ENCODE peak calls at places on chromosomes 2 and 18, in six cellular contexts. One of them, this sample, is unnamed.

GRCh38 chr2:225748606-225749005 is 349.1 kb downstream of the NYAP2 start:
- DNase-seq in AG04450: no peak
- DNase-seq in BJ: no peak
- DNase-seq in adrenal gland: no peak
- DNase-seq in endothelial cell of umbilical vein: no peak
- DNase-seq in left ventricle myocardium inferior: no peak
- DNase-seq in this sample: no peak

GRCh38 chr18:49368161-49368875 is 92.1 kb downstream of the DYM start:
- DNase-seq in AG04450: no peak
- DNase-seq in BJ: no peak
- DNase-seq in adrenal gland: no peak
- DNase-seq in endothelial cell of umbilical vein: no peak
- DNase-seq in left ventricle myocardium inferior: no peak
- DNase-seq in this sample: no peak

GRCh38 chr2:227462463-227462951 is 9.4 kb upstream of the AGFG1 start:
- DNase-seq in AG04450: no peak
- DNase-seq in BJ: no peak
- DNase-seq in adrenal gland: no peak
- DNase-seq in endothelial cell of umbilical vein: no peak
- DNase-seq in left ventricle myocardium inferior: no peak
- DNase-seq in this sample: peak; percentile 12

GRCh38 chr2:63226297-63226696 is 175.7 kb downstream of the OTX1 start:
- DNase-seq in AG04450: no peak
- DNase-seq in BJ: no peak
- DNase-seq in adrenal gland: no peak
- DNase-seq in endothelial cell of umbilical vein: no peak
- DNase-seq in left ventricle myocardium inferior: no peak
- DNase-seq in this sample: no peak

GRCh38 chr2:99374747-99375146 is 37.6 kb downstream of the EIF5B start:
- DNase-seq in AG04450: no peak
- DNase-seq in BJ: no peak
- DNase-seq in adrenal gland: no peak
- DNase-seq in endothelial cell of umbilical vein: no peak
- DNase-seq in left ventricle myocardium inferior: no peak
- DNase-seq in this sample: no peak

GRCh38 chr2:171688129-171688465 is 828 bp downstream of the DYNC1I2 start:
- DNase-seq in AG04450: no peak
- DNase-seq in BJ: no peak
- DNase-seq in adrenal gland: no peak
- DNase-seq in endothelial cell of umbilical vein: no peak
- DNase-seq in left ventricle myocardium inferior: no peak
- DNase-seq in this sample: peak; percentile 42

GRCh38 chr2:73984922-73985317 is 210 bp downstream of the TET3 start:
- DNase-seq in AG04450: no peak
- DNase-seq in BJ: no peak
- DNase-seq in adrenal gland: no peak
- DNase-seq in endothelial cell of umbilical vein: no peak
- DNase-seq in left ventricle myocardium inferior: peak; percentile 58
- DNase-seq in this sample: no peak

GRCh38 chr18:49250819-49251388 is 209.5 kb downstream of the DYM start:
- DNase-seq in AG04450: no peak
- DNase-seq in BJ: no peak
- DNase-seq in adrenal gland: no peak
- DNase-seq in endothelial cell of umbilical vein: peak; percentile 47
- DNase-seq in left ventricle myocardium inferior: no peak
- DNase-seq in this sample: peak; percentile 32

GRCh38 chr2:106638043-106638442 is 150.9 kb downstream of the CD8B2 start:
- DNase-seq in AG04450: no peak
- DNase-seq in BJ: no peak
- DNase-seq in adrenal gland: no peak
- DNase-seq in endothelial cell of umbilical vein: no peak
- DNase-seq in left ventricle myocardium inferior: no peak
- DNase-seq in this sample: peak; percentile 35

GRCh38 chr2:239661334-239662312 is 260.8 kb upstream of the HDAC4 start:
- DNase-seq in AG04450: no peak
- DNase-seq in BJ: no peak
- DNase-seq in adrenal gland: peak; percentile 23
- DNase-seq in endothelial cell of umbilical vein: no peak
- DNase-seq in left ventricle myocardium inferior: no peak
- DNase-seq in this sample: no peak

GRCh38 chr2:205700331-205701132 is 18.2 kb downstream of the NRP2 start:
- DNase-seq in AG04450: no peak
- DNase-seq in BJ: no peak
- DNase-seq in adrenal gland: peak; percentile 91
- DNase-seq in endothelial cell of umbilical vein: peak; percentile 80
- DNase-seq in left ventricle myocardium inferior: no peak
- DNase-seq in this sample: peak; percentile 93

GRCh38 chr2:108967757-108968156 is 21.3 kb downstream of the EDAR start:
- DNase-seq in AG04450: no peak
- DNase-seq in BJ: no peak
- DNase-seq in adrenal gland: no peak
- DNase-seq in endothelial cell of umbilical vein: no peak
- DNase-seq in left ventricle myocardium inferior: no peak
- DNase-seq in this sample: no peak

GRCh38 chr2:6826081-6826913 is 39.4 kb downstream of the CMPK2 start:
- DNase-seq in AG04450: no peak
- DNase-seq in BJ: peak; percentile 10
- DNase-seq in adrenal gland: peak; percentile 60
- DNase-seq in endothelial cell of umbilical vein: peak; percentile 60
- DNase-seq in left ventricle myocardium inferior: no peak
- DNase-seq in this sample: peak; percentile 54

GRCh38 chr18:45664824-45665763 is 49.8 kb downstream of the SLC14A2 start:
- DNase-seq in AG04450: no peak
- DNase-seq in BJ: no peak
- DNase-seq in adrenal gland: peak; percentile 86
- DNase-seq in endothelial cell of umbilical vein: peak; percentile 65
- DNase-seq in left ventricle myocardium inferior: no peak
- DNase-seq in this sample: peak; percentile 64

GRCh38 chr2:1405967-1406366 is 7.3 kb upstream of the TPO start:
- DNase-seq in AG04450: no peak
- DNase-seq in BJ: no peak
- DNase-seq in adrenal gland: no peak
- DNase-seq in endothelial cell of umbilical vein: no peak
- DNase-seq in left ventricle myocardium inferior: no peak
- DNase-seq in this sample: no peak

GRCh38 chr2:73253901-73254300 is 19.8 kb downstream of the CCT7 start:
- DNase-seq in AG04450: no peak
- DNase-seq in BJ: no peak
- DNase-seq in adrenal gland: peak; percentile 88
- DNase-seq in endothelial cell of umbilical vein: no peak
- DNase-seq in left ventricle myocardium inferior: no peak
- DNase-seq in this sample: no peak

GRCh38 chr2:1540481-1540880 is 127.2 kb downstream of the TPO start:
- DNase-seq in AG04450: no peak
- DNase-seq in BJ: no peak
- DNase-seq in adrenal gland: no peak
- DNase-seq in endothelial cell of umbilical vein: no peak
- DNase-seq in left ventricle myocardium inferior: no peak
- DNase-seq in this sample: no peak

GRCh38 chr2:187711122-187711521 is 156.9 kb upstream of the TFPI start:
- DNase-seq in AG04450: no peak
- DNase-seq in BJ: no peak
- DNase-seq in adrenal gland: no peak
- DNase-seq in endothelial cell of umbilical vein: no peak
- DNase-seq in left ventricle myocardium inferior: no peak
- DNase-seq in this sample: no peak

GRCh38 chr2:212728717-212729116 is 190.1 kb upstream of the ERBB4 start:
- DNase-seq in AG04450: no peak
- DNase-seq in BJ: no peak
- DNase-seq in adrenal gland: no peak
- DNase-seq in endothelial cell of umbilical vein: no peak
- DNase-seq in left ventricle myocardium inferior: no peak
- DNase-seq in this sample: no peak

GRCh38 chr2:225428360-225428759 is 28.9 kb downstream of the NYAP2 start:
- DNase-seq in AG04450: no peak
- DNase-seq in BJ: no peak
- DNase-seq in adrenal gland: no peak
- DNase-seq in endothelial cell of umbilical vein: no peak
- DNase-seq in left ventricle myocardium inferior: no peak
- DNase-seq in this sample: no peak

GRCh38 chr2:160229591-160229990 is 29.5 kb upstream of the ITGB6 start:
- DNase-seq in AG04450: no peak
- DNase-seq in BJ: no peak
- DNase-seq in adrenal gland: no peak
- DNase-seq in endothelial cell of umbilical vein: peak; percentile 84
- DNase-seq in left ventricle myocardium inferior: no peak
- DNase-seq in this sample: peak; percentile 58

GRCh38 chr2:139813340-139813739 is 1033.2 kb upstream of the NXPH2 start:
- DNase-seq in AG04450: no peak
- DNase-seq in BJ: no peak
- DNase-seq in adrenal gland: no peak
- DNase-seq in endothelial cell of umbilical vein: no peak
- DNase-seq in left ventricle myocardium inferior: no peak
- DNase-seq in this sample: no peak

GRCh38 chr18:55585586-55586521 is 2.1 kb downstream of the TCF4 start:
- DNase-seq in AG04450: no peak
- DNase-seq in BJ: no peak
- DNase-seq in adrenal gland: no peak
- DNase-seq in endothelial cell of umbilical vein: peak; percentile 49
- DNase-seq in left ventricle myocardium inferior: no peak
- DNase-seq in this sample: peak; percentile 51

GRCh38 chr18:55579471-55579870 is 8.5 kb downstream of the TCF4 start:
- DNase-seq in AG04450: no peak
- DNase-seq in BJ: no peak
- DNase-seq in adrenal gland: no peak
- DNase-seq in endothelial cell of umbilical vein: no peak
- DNase-seq in left ventricle myocardium inferior: no peak
- DNase-seq in this sample: peak; percentile 89

GRCh38 chr18:55585050-55585449 is 2.9 kb downstream of the TCF4 start:
- DNase-seq in AG04450: no peak
- DNase-seq in BJ: no peak
- DNase-seq in adrenal gland: no peak
- DNase-seq in endothelial cell of umbilical vein: peak; percentile 21
- DNase-seq in left ventricle myocardium inferior: no peak
- DNase-seq in this sample: no peak

GRCh38 chr18:55579888-55580287 is 8.1 kb downstream of the TCF4 start:
- DNase-seq in AG04450: no peak
- DNase-seq in BJ: no peak
- DNase-seq in adrenal gland: no peak
- DNase-seq in endothelial cell of umbilical vein: no peak
- DNase-seq in left ventricle myocardium inferior: no peak
- DNase-seq in this sample: peak; percentile 56

GRCh38 chr18:55582325-55582724 is 5.7 kb downstream of the TCF4 start:
- DNase-seq in AG04450: no peak
- DNase-seq in BJ: no peak
- DNase-seq in adrenal gland: no peak
- DNase-seq in endothelial cell of umbilical vein: no peak
- DNase-seq in left ventricle myocardium inferior: no peak
- DNase-seq in this sample: no peak
- H3K4me3 ChIP-seq in AG04450: no peak overlapping the region
- H3K4me3 ChIP-seq in BJ: no peak overlapping the region
- H3K4me3 ChIP-seq in adrenal gland: no peak overlapping the region
- H3K4me3 ChIP-seq in endothelial cell of umbilical vein: no peak overlapping the region
- H3K4me3 ChIP-seq in left ventricle myocardium inferior: no peak overlapping the region
- H3K4me3 ChIP-seq in this sample: no peak overlapping the region

GRCh38 chr2:154600931-154601494 is 97.5 kb upstream of the KCNJ3 start:
- DNase-seq in AG04450: no peak
- DNase-seq in BJ: no peak
- DNase-seq in adrenal gland: no peak
- DNase-seq in endothelial cell of umbilical vein: no peak
- DNase-seq in left ventricle myocardium inferior: no peak
- DNase-seq in this sample: no peak

GRCh38 chr2:154599189-154599588 is 99.3 kb upstream of the KCNJ3 start:
- DNase-seq in AG04450: no peak
- DNase-seq in BJ: no peak
- DNase-seq in adrenal gland: no peak
- DNase-seq in endothelial cell of umbilical vein: no peak
- DNase-seq in left ventricle myocardium inferior: no peak
- DNase-seq in this sample: no peak

GRCh38 chr2:154608438-154608837 is 90.1 kb upstream of the KCNJ3 start:
- DNase-seq in AG04450: no peak
- DNase-seq in BJ: no peak
- DNase-seq in adrenal gland: no peak
- DNase-seq in endothelial cell of umbilical vein: no peak
- DNase-seq in left ventricle myocardium inferior: no peak
- DNase-seq in this sample: no peak

DNA sequence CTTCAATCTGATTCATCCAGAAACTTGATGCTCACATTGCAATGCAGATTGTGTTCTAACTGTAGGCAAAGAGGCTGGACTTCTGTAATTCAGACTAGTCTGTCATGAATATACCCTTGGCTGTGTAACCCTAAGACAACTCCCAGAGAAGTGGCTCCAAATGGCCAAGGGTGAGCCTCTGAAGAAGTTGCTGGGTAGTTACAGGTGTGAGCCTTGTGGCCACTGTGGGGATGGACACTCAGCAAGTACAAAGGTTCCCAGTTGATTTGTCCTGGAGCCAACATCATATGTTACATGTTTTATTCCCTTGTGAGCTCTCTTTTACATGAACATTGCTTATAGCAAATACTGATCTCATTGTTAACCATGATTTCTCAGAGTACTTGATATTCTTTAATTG is 94.8 kb upstream of the KCNJ3 start:
- DNase-seq in AG04450: no peak
- DNase-seq in BJ: no peak
- DNase-seq in adrenal gland: no peak
- DNase-seq in endothelial cell of umbilical vein: no peak
- DNase-seq in left ventricle myocardium inferior: no peak
- DNase-seq in this sample: no peak
- TF ChIP-seq CTCF in AG04450: no peak
- TF ChIP-seq CTCF in BJ: no peak
- TF ChIP-seq CTCF in adrenal gland: no peak
- TF ChIP-seq CTCF in endothelial cell of umbilical vein: no peak
- TF ChIP-seq CTCF in left ventricle myocardium inferior: no peak
- TF ChIP-seq CTCF in this sample: no peak

GRCh38 chr2:46672752-46673151 is 193.4 kb downstream of the TMEM247 start:
- DNase-seq in AG04450: no peak
- DNase-seq in BJ: no peak
- DNase-seq in adrenal gland: no peak
- DNase-seq in endothelial cell of umbilical vein: no peak
- DNase-seq in left ventricle myocardium inferior: no peak
- DNase-seq in this sample: no peak

GRCh38 chr2:46669996-46670793 is 190.8 kb downstream of the TMEM247 start:
- DNase-seq in AG04450: no peak
- DNase-seq in BJ: peak; percentile 63
- DNase-seq in adrenal gland: no peak
- DNase-seq in endothelial cell of umbilical vein: no peak
- DNase-seq in left ventricle myocardium inferior: no peak
- DNase-seq in this sample: peak; percentile 65

GRCh38 chr2:46666044-46666662 is 186.8 kb downstream of the TMEM247 start:
- DNase-seq in AG04450: no peak
- DNase-seq in BJ: no peak
- DNase-seq in adrenal gland: peak; percentile 60
- DNase-seq in endothelial cell of umbilical vein: no peak
- DNase-seq in left ventricle myocardium inferior: peak; percentile 83
- DNase-seq in this sample: no peak

GRCh38 chr2:46667945-46668344 is 188.6 kb downstream of the TMEM247 start:
- DNase-seq in AG04450: no peak
- DNase-seq in BJ: no peak
- DNase-seq in adrenal gland: no peak
- DNase-seq in endothelial cell of umbilical vein: no peak
- DNase-seq in left ventricle myocardium inferior: no peak
- DNase-seq in this sample: no peak

GRCh38 chr2:46669016-46669415 is 189.7 kb downstream of the TMEM247 start:
- DNase-seq in AG04450: no peak
- DNase-seq in BJ: no peak
- DNase-seq in adrenal gland: no peak
- DNase-seq in endothelial cell of umbilical vein: no peak
- DNase-seq in left ventricle myocardium inferior: no peak
- DNase-seq in this sample: no peak
- H3K4me3 ChIP-seq in AG04450: no peak overlapping the region
- H3K4me3 ChIP-seq in BJ: no peak overlapping the region
- H3K4me3 ChIP-seq in adrenal gland: no peak overlapping the region
- H3K4me3 ChIP-seq in endothelial cell of umbilical vein: no peak overlapping the region
- H3K4me3 ChIP-seq in left ventricle myocardium inferior: no peak overlapping the region
- H3K4me3 ChIP-seq in this sample: no peak overlapping the region

GRCh38 chr18:50507120-50507590 is 52.7 kb upstream of the MAPK4 start:
- DNase-seq in AG04450: no peak
- DNase-seq in BJ: no peak
- DNase-seq in adrenal gland: peak; percentile 83
- DNase-seq in endothelial cell of umbilical vein: no peak
- DNase-seq in left ventricle myocardium inferior: peak; percentile 31
- DNase-seq in this sample: peak; percentile 3
- TF ChIP-seq CTCF in AG04450: peak; percentile 16
- TF ChIP-seq CTCF in BJ: no peak
- TF ChIP-seq CTCF in adrenal gland: peak; percentile 80
- TF ChIP-seq CTCF in endothelial cell of umbilical vein: no peak
- TF ChIP-seq CTCF in left ventricle myocardium inferior: peak; percentile 78
- TF ChIP-seq CTCF in this sample: peak; percentile 52

This sample was measured in fibroblast of villous mesenchyme.